ENCODE peak calls at places on chromosomes 6 and 20, in five cellular contexts. One of them, this sample, is unnamed. For H3K9me3, the result is how much of the 10 kb centered on the place peaks cover.

GRCh38 chr6:152050451-152051195 is 243.1 kb downstream of the ESR1 start:
- DNase-seq in colonic mucosa: no peak
- DNase-seq in H9: no peak
- DNase-seq in right cardiac atrium: no peak
- DNase-seq in uterus: no peak
- DNase-seq in this sample: no peak

GRCh38 chr6:15327271-15327670 is 81.4 kb downstream of the JARID2 start:
- DNase-seq in colonic mucosa: peak
- DNase-seq in right cardiac atrium: no peak
- DNase-seq in uterus: no peak
- DNase-seq in H9: no peak
- DNase-seq in this sample: no peak

GRCh38 chr6:57177545-57178225 is 5.6 kb downstream of the BAG2 start:
- DNase-seq in uterus: peak
- DNase-seq in H9: no peak
- DNase-seq in right cardiac atrium: peak
- DNase-seq in colonic mucosa: peak
- DNase-seq in this sample: no peak

GRCh38 chr6:111813247-111814162 is 59.7 kb downstream of the FYN start:
- DNase-seq in uterus: no peak
- DNase-seq in H9: no peak
- DNase-seq in colonic mucosa: no peak
- DNase-seq in right cardiac atrium: no peak
- DNase-seq in this sample: no peak

GRCh38 chr20:7806831-7807230 is 133.4 kb downstream of the HAO1 start:
- DNase-seq in colonic mucosa: no peak
- DNase-seq in right cardiac atrium: no peak
- DNase-seq in uterus: no peak
- DNase-seq in H9: no peak
- DNase-seq in this sample: no peak

GRCh38 chr6:130467595-130467994 is 101.8 kb downstream of the TMEM200A start:
- DNase-seq in uterus: no peak
- DNase-seq in colonic mucosa: no peak
- DNase-seq in right cardiac atrium: no peak
- DNase-seq in H9: no peak
- DNase-seq in this sample: no peak

GRCh38 chr6:53375851-53376250 is 27.1 kb upstream of the ELOVL5 start:
- DNase-seq in colonic mucosa: no peak
- DNase-seq in uterus: no peak
- DNase-seq in right cardiac atrium: no peak
- DNase-seq in H9: no peak
- DNase-seq in this sample: no peak

GRCh38 chr6:35213161-35213823 is 464 bp upstream of the SCUBE3 start:
- DNase-seq in H9: peak
- DNase-seq in colonic mucosa: no peak
- DNase-seq in right cardiac atrium: peak
- DNase-seq in uterus: no peak
- DNase-seq in this sample: no peak

GRCh38 chr6:42352856-42353564 is 98.7 kb downstream of the TRERF1 start:
- DNase-seq in H9: no peak
- DNase-seq in colonic mucosa: no peak
- DNase-seq in uterus: no peak
- DNase-seq in right cardiac atrium: no peak
- DNase-seq in this sample: no peak

GRCh38 chr20:37502654-37503053 is 18.4 kb upstream of the NNAT start:
- DNase-seq in right cardiac atrium: no peak
- DNase-seq in H9: no peak
- DNase-seq in colonic mucosa: no peak
- DNase-seq in uterus: no peak
- DNase-seq in this sample: no peak

GRCh38 chr20:61749406-61750075 is 316.1 kb downstream of the TAF4 start:
- DNase-seq in colonic mucosa: no peak
- DNase-seq in H9: no peak
- DNase-seq in right cardiac atrium: no peak
- DNase-seq in uterus: no peak
- DNase-seq in this sample: no peak

GRCh38 chr20:10581823-10582222 is 92.0 kb downstream of the JAG1 start:
- DNase-seq in uterus: no peak
- DNase-seq in right cardiac atrium: no peak
- DNase-seq in H9: no peak
- DNase-seq in colonic mucosa: no peak
- DNase-seq in this sample: no peak

GRCh38 chr6:39625209-39625608 is 100.0 kb downstream of the KIF6 start:
- DNase-seq in uterus: no peak
- DNase-seq in colonic mucosa: no peak
- DNase-seq in H9: no peak
- DNase-seq in right cardiac atrium: no peak
- DNase-seq in this sample: no peak

GRCh38 chr6:12182676-12183075 is 107.5 kb upstream of the EDN1 start:
- DNase-seq in H9: no peak
- DNase-seq in colonic mucosa: no peak
- DNase-seq in right cardiac atrium: no peak
- DNase-seq in uterus: no peak
- DNase-seq in this sample: no peak

GRCh38 chr20:57658447-57659130 is 38.4 kb upstream of the ZBP1 start:
- DNase-seq in uterus: no peak
- DNase-seq in colonic mucosa: peak
- DNase-seq in right cardiac atrium: no peak
- DNase-seq in H9: peak
- DNase-seq in this sample: no peak

GRCh38 chr6:149842331-149842730 is 21.8 kb downstream of the LRP11 start:
- DNase-seq in uterus: no peak
- DNase-seq in right cardiac atrium: no peak
- DNase-seq in H9: no peak
- DNase-seq in colonic mucosa: no peak
- DNase-seq in this sample: no peak

GRCh38 chr6:135902756-135903331 is 51.3 kb downstream of the PDE7B start:
- DNase-seq in colonic mucosa: no peak
- DNase-seq in right cardiac atrium: no peak
- DNase-seq in H9: no peak
- DNase-seq in uterus: no peak
- DNase-seq in this sample: no peak

GRCh38 chr6:26156850-26157149 is 69.6 kb downstream of the HFE start:
- DNase-seq in right cardiac atrium: no peak
- DNase-seq in H9: no peak
- DNase-seq in uterus: no peak
- DNase-seq in colonic mucosa: no peak
- DNase-seq in this sample: no peak

DNA sequence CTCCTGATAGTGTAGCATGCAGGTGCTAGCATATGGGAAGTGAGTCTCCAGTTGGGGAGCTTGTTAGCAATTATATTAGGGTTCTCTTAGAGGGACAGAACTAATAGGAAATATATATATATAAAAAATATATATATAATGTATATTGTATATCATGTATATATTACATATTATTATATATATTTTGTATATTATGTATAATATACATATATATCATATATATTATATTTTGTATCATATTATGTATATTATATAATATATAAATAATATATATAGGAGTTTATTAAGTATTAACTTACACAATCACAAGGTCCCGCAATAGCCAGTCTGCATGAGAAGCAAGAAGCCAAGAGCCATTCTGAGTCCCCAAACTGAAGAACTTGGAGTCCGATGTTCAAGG is 84.2 kb downstream of the CDYL start:
- DNase-seq in H9: no peak
- DNase-seq in right cardiac atrium: no peak
- DNase-seq in uterus: no peak
- DNase-seq in colonic mucosa: no peak
- DNase-seq in this sample: no peak
- H3K9me3 ChIP-seq in H9: under half
- H3K9me3 ChIP-seq in right cardiac atrium: under half
- H3K9me3 ChIP-seq in uterus: under half
- H3K9me3 ChIP-seq in colonic mucosa: under half
- H3K9me3 ChIP-seq in this sample: under half

GRCh38 chr6:155340464-155341129 is 26.3 kb upstream of the TFB1M start:
- DNase-seq in uterus: no peak
- DNase-seq in right cardiac atrium: no peak
- DNase-seq in H9: peak
- DNase-seq in colonic mucosa: no peak
- DNase-seq in this sample: peak

GRCh38 chr6:155347800-155348199 is 33.5 kb upstream of the TFB1M start:
- DNase-seq in colonic mucosa: no peak
- DNase-seq in right cardiac atrium: no peak
- DNase-seq in uterus: no peak
- DNase-seq in H9: no peak
- DNase-seq in this sample: no peak

GRCh38 chr6:155346957-155347356 is 32.7 kb upstream of the TFB1M start:
- DNase-seq in H9: no peak
- DNase-seq in uterus: no peak
- DNase-seq in right cardiac atrium: no peak
- DNase-seq in colonic mucosa: no peak
- DNase-seq in this sample: no peak

GRCh38 chr6:155341130-155341828 is 27.0 kb upstream of the TFB1M start:
- DNase-seq in right cardiac atrium: no peak
- DNase-seq in uterus: no peak
- DNase-seq in colonic mucosa: no peak
- DNase-seq in H9: no peak
- DNase-seq in this sample: no peak

GRCh38 chr6:155344341-155345006 is 30.2 kb upstream of the TFB1M start:
- DNase-seq in H9: no peak
- DNase-seq in uterus: no peak
- DNase-seq in colonic mucosa: no peak
- DNase-seq in right cardiac atrium: no peak
- DNase-seq in this sample: no peak
- H3K9me3 ChIP-seq in H9: under half
- H3K9me3 ChIP-seq in uterus: under half
- H3K9me3 ChIP-seq in colonic mucosa: under half
- H3K9me3 ChIP-seq in right cardiac atrium: under half
- H3K9me3 ChIP-seq in this sample: under half

GRCh38 chr20:49290608-49291191 is 12.8 kb upstream of the ZNFX1 start:
- DNase-seq in uterus: no peak
- DNase-seq in colonic mucosa: no peak
- DNase-seq in H9: no peak
- DNase-seq in right cardiac atrium: no peak
- DNase-seq in this sample: no peak
- H3K9me3 ChIP-seq in uterus: under half
- H3K9me3 ChIP-seq in colonic mucosa: under half
- H3K9me3 ChIP-seq in H9: under half
- H3K9me3 ChIP-seq in right cardiac atrium: under half
- H3K9me3 ChIP-seq in this sample: under half

GRCh38 chr6:160596433-160596832 is 67.6 kb downstream of the LPA start:
- DNase-seq in H9: no peak
- DNase-seq in colonic mucosa: no peak
- DNase-seq in right cardiac atrium: no peak
- DNase-seq in uterus: no peak
- DNase-seq in this sample: no peak
- H3K9me3 ChIP-seq in H9: under half
- H3K9me3 ChIP-seq in colonic mucosa: under half
- H3K9me3 ChIP-seq in right cardiac atrium: under half
- H3K9me3 ChIP-seq in uterus: under half
- H3K9me3 ChIP-seq in this sample: under half

DNA sequence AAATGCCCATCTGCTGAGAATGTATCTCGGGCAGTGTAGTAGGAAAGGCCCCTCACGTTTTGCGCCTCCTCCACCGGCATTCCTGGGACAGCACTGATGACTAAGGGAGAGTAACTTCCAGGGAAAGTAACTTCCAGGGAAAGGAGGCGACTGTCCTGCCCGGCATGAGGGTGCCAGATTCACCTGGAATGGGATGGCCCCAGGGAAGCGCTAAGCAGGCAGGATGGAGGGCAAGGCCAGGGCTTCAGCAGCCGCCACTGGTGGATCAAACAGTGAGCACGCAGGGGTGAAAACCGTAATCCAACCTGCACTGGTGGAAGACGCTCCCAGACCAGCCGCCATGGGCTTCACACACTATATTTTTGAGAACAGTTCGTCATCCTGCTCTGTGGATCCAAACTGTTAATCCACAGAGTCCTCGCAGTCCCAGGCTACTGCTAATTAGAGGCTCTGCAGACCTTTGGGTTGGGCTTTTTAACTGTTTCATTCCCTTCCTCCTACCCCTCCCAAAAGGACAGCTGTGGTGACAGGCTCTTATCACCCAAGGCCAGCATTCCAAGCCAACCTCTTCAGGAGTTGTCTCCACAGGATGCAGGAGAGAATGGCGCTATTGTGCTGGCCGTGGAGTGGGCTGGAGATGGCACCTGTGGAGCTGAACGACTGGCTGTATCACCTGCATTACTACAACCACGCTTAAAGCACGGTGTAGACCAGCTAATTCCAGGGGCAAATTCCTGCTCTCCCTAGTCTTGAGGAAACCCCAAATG is 178.9 kb downstream of the DLL1 start:
- DNase-seq in uterus: no peak
- DNase-seq in H9: peak
- DNase-seq in colonic mucosa: no peak
- DNase-seq in right cardiac atrium: no peak
- DNase-seq in this sample: no peak
- H3K9me3 ChIP-seq in uterus: under half
- H3K9me3 ChIP-seq in H9: under half
- H3K9me3 ChIP-seq in colonic mucosa: under half
- H3K9me3 ChIP-seq in right cardiac atrium: under half
- H3K9me3 ChIP-seq in this sample: under half

DNA sequence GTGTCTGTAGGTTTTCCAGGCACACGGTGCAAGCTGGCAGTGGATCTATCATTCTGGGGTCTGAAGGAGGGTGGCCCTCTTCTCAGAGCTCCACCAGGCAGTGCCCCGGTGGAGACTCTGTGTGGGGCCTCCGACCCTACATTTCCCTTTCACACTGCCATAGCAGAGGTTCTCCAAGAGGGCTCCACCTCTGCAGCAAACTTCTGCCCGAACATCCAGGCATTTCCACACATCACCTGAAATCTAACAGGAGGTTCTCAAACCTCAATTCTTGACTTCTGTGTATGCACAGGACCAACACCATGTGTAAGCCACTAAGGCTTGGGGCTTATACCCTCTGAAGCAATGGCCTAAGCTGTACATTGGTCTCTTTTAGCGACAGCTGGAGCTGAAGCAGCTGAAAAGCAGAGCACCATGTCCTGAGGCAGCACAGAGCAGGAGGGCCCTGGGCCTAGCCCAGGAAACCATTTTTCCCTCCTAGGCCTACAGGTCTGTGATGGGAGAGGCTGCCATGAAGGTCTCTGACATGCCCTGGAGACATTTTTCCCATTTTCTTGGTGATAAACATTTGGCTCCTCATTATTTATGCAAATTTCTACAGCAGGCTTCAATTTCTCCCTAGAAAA is 253.3 kb downstream of the ERMARD start:
- DNase-seq in uterus: no peak
- DNase-seq in right cardiac atrium: no peak
- DNase-seq in H9: peak
- DNase-seq in colonic mucosa: no peak
- DNase-seq in this sample: no peak
- H3K9me3 ChIP-seq in uterus: under half
- H3K9me3 ChIP-seq in right cardiac atrium: under half
- H3K9me3 ChIP-seq in H9: under half
- H3K9me3 ChIP-seq in colonic mucosa: under half
- H3K9me3 ChIP-seq in this sample: under half

GRCh38 chr20:15675813-15676484 is 897.3 kb downstream of the KIF16B start:
- DNase-seq in H9: no peak
- DNase-seq in right cardiac atrium: no peak
- DNase-seq in colonic mucosa: no peak
- DNase-seq in uterus: no peak
- DNase-seq in this sample: no peak
- H3K9me3 ChIP-seq in H9: under half
- H3K9me3 ChIP-seq in right cardiac atrium: under half
- H3K9me3 ChIP-seq in colonic mucosa: under half
- H3K9me3 ChIP-seq in uterus: under half
- H3K9me3 ChIP-seq in this sample: under half